ENCODE peak calls at places on chromosomes 1 and 21, in four cellular contexts. One of them, this sample, is unnamed.

GRCh38 chr1:9902060-9902452 is 8.0 kb downstream of the CTNNBIP1 start:
- DNase-seq in HFFc6: no peak
- DNase-seq in epithelial cell of prostate: no peak
- DNase-seq in CD8-positive, alpha-beta T cell: no peak
- DNase-seq in this sample: no peak

GRCh38 chr1:18110968-18111367 is 3.4 kb downstream of the IGSF21 start:
- DNase-seq in CD8-positive, alpha-beta T cell: no peak
- DNase-seq in epithelial cell of prostate: no peak
- DNase-seq in HFFc6: no peak
- DNase-seq in this sample: no peak

GRCh38 chr1:51664412-51665240 is 47.7 kb downstream of the OSBPL9 start:
- DNase-seq in CD8-positive, alpha-beta T cell: no peak
- DNase-seq in epithelial cell of prostate: no peak
- DNase-seq in HFFc6: peak; percentile 66
- DNase-seq in this sample: no peak

GRCh38 chr1:223683586-223684487 is 18.3 kb upstream of the CAPN8 start:
- DNase-seq in epithelial cell of prostate: no peak
- DNase-seq in HFFc6: peak; percentile 36
- DNase-seq in CD8-positive, alpha-beta T cell: peak; percentile 68
- DNase-seq in this sample: peak; percentile 38

GRCh38 chr1:7384679-7385078 is 386.4 kb upstream of the VAMP3 start:
- DNase-seq in CD8-positive, alpha-beta T cell: no peak
- DNase-seq in HFFc6: no peak
- DNase-seq in epithelial cell of prostate: no peak
- DNase-seq in this sample: no peak

GRCh38 chr21:31316488-31317169 is 27.4 kb downstream of the TIAM1 start:
- DNase-seq in HFFc6: no peak
- DNase-seq in epithelial cell of prostate: no peak
- DNase-seq in CD8-positive, alpha-beta T cell: no peak
- DNase-seq in this sample: no peak

GRCh38 chr1:119937198-119937597 is 40.9 kb upstream of the ADAM30 start:
- DNase-seq in CD8-positive, alpha-beta T cell: no peak
- DNase-seq in epithelial cell of prostate: no peak
- DNase-seq in HFFc6: no peak
- DNase-seq in this sample: no peak

GRCh38 chr1:38370716-38371504 is 324.3 kb upstream of the POU3F1 start:
- DNase-seq in HFFc6: no peak
- DNase-seq in CD8-positive, alpha-beta T cell: no peak
- DNase-seq in epithelial cell of prostate: no peak
- DNase-seq in this sample: no peak

GRCh38 chr1:16226495-16227179 is 10.3 kb downstream of the CPLANE2 start:
- DNase-seq in epithelial cell of prostate: no peak
- DNase-seq in CD8-positive, alpha-beta T cell: no peak
- DNase-seq in HFFc6: no peak
- DNase-seq in this sample: no peak

GRCh38 chr1:37240897-37241296 is 206.6 kb upstream of the GRIK3 start:
- DNase-seq in HFFc6: no peak
- DNase-seq in epithelial cell of prostate: no peak
- DNase-seq in CD8-positive, alpha-beta T cell: no peak
- DNase-seq in this sample: no peak

GRCh38 chr1:216742625-216743024 is 19.4 kb upstream of the ESRRG start:
- DNase-seq in epithelial cell of prostate: no peak
- DNase-seq in CD8-positive, alpha-beta T cell: no peak
- DNase-seq in HFFc6: no peak
- DNase-seq in this sample: no peak

GRCh38 chr21:37593740-37594471 is 227.3 kb downstream of the DYRK1A start:
- DNase-seq in epithelial cell of prostate: no peak
- DNase-seq in HFFc6: no peak
- DNase-seq in CD8-positive, alpha-beta T cell: no peak
- DNase-seq in this sample: no peak

GRCh38 chr1:36297062-36297461 is 9.1 kb upstream of the SH3D21 start:
- DNase-seq in epithelial cell of prostate: peak; percentile 77
- DNase-seq in HFFc6: no peak
- DNase-seq in CD8-positive, alpha-beta T cell: no peak
- DNase-seq in this sample: no peak

GRCh38 chr21:38438476-38438893 is 59.8 kb downstream of the ERG start:
- DNase-seq in CD8-positive, alpha-beta T cell: no peak
- DNase-seq in HFFc6: peak; percentile 70
- DNase-seq in epithelial cell of prostate: no peak
- DNase-seq in this sample: no peak

GRCh38 chr1:14442669-14443068 is 155.8 kb upstream of the KAZN start:
- DNase-seq in epithelial cell of prostate: no peak
- DNase-seq in HFFc6: no peak
- DNase-seq in CD8-positive, alpha-beta T cell: no peak
- DNase-seq in this sample: no peak

GRCh38 chr21:16305686-16306085 is 575.9 kb downstream of the USP25 start:
- DNase-seq in HFFc6: no peak
- DNase-seq in CD8-positive, alpha-beta T cell: no peak
- DNase-seq in epithelial cell of prostate: no peak
- DNase-seq in this sample: no peak

GRCh38 chr1:85283475-85284199 is 7.2 kb upstream of the BCL10 start:
- DNase-seq in epithelial cell of prostate: no peak
- DNase-seq in CD8-positive, alpha-beta T cell: no peak
- DNase-seq in HFFc6: no peak
- DNase-seq in this sample: no peak

GRCh38 chr1:31568895-31569655 is 7.2 kb upstream of the TINAGL1 start:
- DNase-seq in HFFc6: no peak
- DNase-seq in CD8-positive, alpha-beta T cell: no peak
- DNase-seq in epithelial cell of prostate: no peak
- DNase-seq in this sample: no peak

GRCh38 chr1:210905944-210906453 is 227.9 kb downstream of the KCNH1 start:
- DNase-seq in epithelial cell of prostate: no peak
- DNase-seq in HFFc6: no peak
- DNase-seq in CD8-positive, alpha-beta T cell: no peak
- DNase-seq in this sample: no peak

GRCh38 chr1:183898001-183898396 is 93.1 kb downstream of the RGL1 start:
- DNase-seq in CD8-positive, alpha-beta T cell: no peak
- DNase-seq in epithelial cell of prostate: no peak
- DNase-seq in HFFc6: no peak
- DNase-seq in this sample: no peak

GRCh38 chr1:93704063-93704462 is 22.4 kb upstream of the BCAR3 start:
- DNase-seq in CD8-positive, alpha-beta T cell: no peak
- DNase-seq in HFFc6: no peak
- DNase-seq in epithelial cell of prostate: no peak
- DNase-seq in this sample: no peak

GRCh38 chr21:44375281-44375651 is 21.8 kb downstream of the TRPM2 start:
- DNase-seq in epithelial cell of prostate: no peak
- DNase-seq in CD8-positive, alpha-beta T cell: peak; percentile 19
- DNase-seq in HFFc6: no peak
- DNase-seq in this sample: no peak

GRCh38 chr1:203828002-203828401 is 32.6 kb downstream of the ZBED6 start:
- DNase-seq in CD8-positive, alpha-beta T cell: no peak
- DNase-seq in epithelial cell of prostate: no peak
- DNase-seq in HFFc6: no peak
- DNase-seq in this sample: no peak

GRCh38 chr1:6006882-6007281 is 14.7 kb upstream of the NPHP4 start:
- DNase-seq in CD8-positive, alpha-beta T cell: no peak
- DNase-seq in epithelial cell of prostate: no peak
- DNase-seq in HFFc6: no peak
- DNase-seq in this sample: no peak

GRCh38 chr1:100360790-100361232 is 8.5 kb downstream of the CDC14A start:
- DNase-seq in CD8-positive, alpha-beta T cell: no peak
- DNase-seq in HFFc6: peak; percentile 12
- DNase-seq in epithelial cell of prostate: no peak
- DNase-seq in this sample: no peak

This sample was measured in activated gamma-delta T cell treated with anti-CD3 and anti-CD28 coated beads, Interleukin-2, amount 50 U/mL, for 16 hours.